ENCODE peak calls at places on chromosome 16, in nine cellular contexts. J is testis, C is mammary epithelial cell, Q is endodermal cell, H is suprapubic skin, D is stomach, T is endothelial cell of umbilical vein, Y is hepatocyte, M is A549. O is an unnamed sample.

GRCh38 chr16:75286996-75287395 is 35.6 kb upstream of the BCAR1 start:
- DNase-seq in H (no peak), T (no peak), J (no peak), Y (no peak), C (no peak), Q (no peak), D (no peak), M (no peak), O (no peak)

GRCh38 chr16:11117576-11118211 is 138.3 kb downstream of the SOCS1 start:
- DNase-seq in J (no peak), D (no peak), C (no peak), M (no peak), T (no peak), Y (no peak), H (no peak), Q (no peak), O (no peak)

GRCh38 chr16:79932564-79932963 is 332.0 kb upstream of the MAF start:
- DNase-seq in Y (peak; percentile 29), M (peak; percentile 50), T (no peak), Q (no peak), H (no peak), J (no peak), D (no peak), C (peak; percentile 58), O (no peak)

GRCh38 chr16:64841482-64841881 is 280.4 kb downstream of the CDH11 start:
- DNase-seq in D (no peak), M (no peak), Q (no peak), C (no peak), Y (no peak), J (no peak), T (no peak), H (no peak), O (no peak)

GRCh38 chr16:490768-491167 is 36.7 kb upstream of the CAPN15 start:
- DNase-seq in Q (no peak), D (no peak), J (no peak), M (no peak), Y (no peak), H (no peak), C (no peak), T (no peak), O (no peak)

GRCh38 chr16:68469728-68470460 is 21.6 kb upstream of the SMPD3 start:
- DNase-seq in T (peak; percentile 70), Y (no peak), Q (no peak), M (no peak), D (no peak), C (no peak), H (no peak), J (no peak), O (no peak)

GRCh38 chr16:81517630-81518438 is 73.2 kb downstream of the CMIP start:
- DNase-seq in Q (no peak), T (peak; percentile 82), H (no peak), Y (no peak), C (no peak), J (no peak), M (no peak), D (no peak), O (no peak)

GRCh38 chr16:14489460-14489859 is 140.6 kb downstream of the PARN start:
- DNase-seq in H (no peak), C (no peak), Q (peak; percentile 76), D (no peak), T (no peak), M (peak; percentile 85), J (no peak), Y (peak; percentile 46), O (no peak)

GRCh38 chr16:1181715-1182671 is 29.1 kb downstream of the CACNA1H start:
- DNase-seq in Q (no peak), J (peak; percentile 62), M (peak; percentile 83), D (peak; percentile 60), T (peak; percentile 59), C (peak; percentile 23), H (no peak), Y (peak; percentile 89), O (peak; percentile 49)

GRCh38 chr16:57106767-57107166 is 14.4 kb downstream of the CPNE2 start:
- DNase-seq in D (no peak), T (peak; percentile 14), Q (no peak), J (no peak), Y (no peak), H (no peak), M (no peak), C (no peak), O (no peak)

GRCh38 chr16:85554791-85555548 is 58.2 kb upstream of the GSE1 start:
- DNase-seq in H (no peak), C (peak; percentile 46), M (peak; percentile 52), Q (no peak), D (peak; percentile 60), J (peak; percentile 69), T (peak; percentile 50), Y (peak; percentile 72), O (peak; percentile 72)

GRCh38 chr16:11497851-11498289 is 88.8 kb downstream of the LITAF start:
- DNase-seq in T (peak; percentile 44), J (peak; percentile 25), H (peak; percentile 69), Y (peak; percentile 66), C (peak; percentile 66), D (no peak), Q (no peak), M (peak; percentile 81), O (no peak)

DNA sequence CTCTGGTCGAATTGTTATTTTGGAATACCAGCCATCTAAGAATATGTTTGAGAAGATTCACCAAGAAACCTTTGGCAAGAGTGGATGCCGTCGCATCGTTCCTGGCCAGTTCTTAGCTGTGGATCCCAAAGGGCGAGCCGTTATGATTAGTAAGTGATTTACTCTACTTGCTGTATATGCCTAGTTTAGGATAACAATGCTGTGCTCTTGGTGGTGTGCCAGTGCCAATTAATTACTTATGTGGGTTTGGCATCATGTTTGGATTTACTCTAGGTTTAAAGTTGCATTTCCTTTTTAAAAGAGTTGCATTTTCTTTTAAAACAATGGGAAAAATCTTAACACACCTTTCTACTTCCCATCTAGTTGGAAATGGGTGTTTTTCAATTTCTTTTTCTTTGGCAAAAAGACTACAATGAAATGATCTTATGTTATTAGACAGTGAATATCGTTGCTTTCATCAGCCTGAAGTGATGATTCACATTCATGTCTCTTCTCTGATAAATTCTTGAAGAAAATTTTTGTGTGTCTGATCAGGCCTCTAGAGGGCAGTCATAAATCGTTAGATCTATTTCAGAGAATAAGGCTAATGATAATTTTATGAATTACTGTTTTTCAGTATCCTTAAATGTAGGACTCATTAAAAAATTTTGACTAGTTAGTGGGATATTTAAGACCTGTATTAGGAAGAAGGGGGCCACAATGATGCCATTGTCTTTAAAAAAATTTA is 5.6 kb downstream of the SF3B3 start:
- DNase-seq in H (no peak), T (peak; percentile 69), Y (peak; percentile 43), M (peak; percentile 57), C (peak; percentile 55), Q (no peak), D (no peak), J (no peak), O (no peak)
- H3K4me1 ChIP-seq in H (peaks cover 44% of the 10 kb centered on the region), T (peaks cover 28% of the 10 kb centered on the region), Y (peaks cover 23% of the 10 kb centered on the region), M (peaks cover 41% of the 10 kb centered on the region), C (peaks cover 32% of the 10 kb centered on the region), Q (no peaks in the 10 kb centered on the region), D (peaks cover 25% of the 10 kb centered on the region), J (peaks cover 2% of the 10 kb centered on the region), O (peaks cover 4% of the 10 kb centered on the region)

DNA sequence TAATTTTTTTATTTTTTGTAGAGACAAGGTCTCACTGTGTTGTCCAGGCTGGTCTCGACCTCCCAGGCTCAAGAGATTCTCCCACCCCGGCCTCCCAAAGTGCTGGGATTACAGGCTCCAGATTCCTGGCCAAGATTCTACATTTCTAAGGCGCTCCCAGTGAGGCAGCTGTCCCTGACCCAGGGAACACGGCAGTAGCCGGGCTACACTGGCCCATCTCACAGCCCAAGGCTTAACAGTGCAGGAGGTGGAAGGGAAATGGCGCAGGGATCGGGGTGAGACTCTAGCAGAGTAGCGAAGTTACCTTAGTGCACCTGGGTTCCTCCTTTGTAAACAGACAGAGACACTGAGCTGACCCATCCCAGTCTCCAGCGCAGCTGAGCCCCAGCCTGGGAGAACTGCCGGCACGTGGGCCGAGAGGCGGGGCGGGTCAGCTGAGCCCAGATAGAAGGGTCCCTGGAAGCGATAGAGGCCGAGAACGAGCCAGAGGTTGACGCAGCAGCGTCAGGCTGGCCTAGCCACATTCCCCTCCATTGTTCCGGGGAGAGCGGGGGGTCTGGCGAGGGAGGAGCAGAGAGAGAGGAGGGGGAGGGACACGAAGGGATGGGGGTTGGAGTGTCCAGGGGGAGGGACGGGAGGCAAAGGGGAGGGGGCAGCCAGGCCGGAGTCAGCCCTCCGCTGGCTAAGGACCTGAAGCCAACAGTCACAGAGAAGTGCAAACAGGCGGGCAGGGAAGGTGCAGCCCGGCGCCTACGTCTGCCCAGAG is 2.5 kb downstream of the CARHSP1 start:
- DNase-seq in J (peak; percentile 84), H (no peak), M (no peak), Y (peak; percentile 77), Q (peak; percentile 97), D (peak; percentile 49), T (no peak), C (no peak), O (peak; percentile 69)
- H3K4me3 ChIP-seq in J (peak overlapping the region; percentile 80), H (peak overlapping the region; percentile 74), M (no peak overlapping the region), Y (peak overlapping the region; percentile 100), Q (peak overlapping the region; percentile 89), D (peak overlapping the region; percentile 61), T (no peak overlapping the region), C (peak overlapping the region; percentile 56), O (peak overlapping the region; percentile 76)

DNA sequence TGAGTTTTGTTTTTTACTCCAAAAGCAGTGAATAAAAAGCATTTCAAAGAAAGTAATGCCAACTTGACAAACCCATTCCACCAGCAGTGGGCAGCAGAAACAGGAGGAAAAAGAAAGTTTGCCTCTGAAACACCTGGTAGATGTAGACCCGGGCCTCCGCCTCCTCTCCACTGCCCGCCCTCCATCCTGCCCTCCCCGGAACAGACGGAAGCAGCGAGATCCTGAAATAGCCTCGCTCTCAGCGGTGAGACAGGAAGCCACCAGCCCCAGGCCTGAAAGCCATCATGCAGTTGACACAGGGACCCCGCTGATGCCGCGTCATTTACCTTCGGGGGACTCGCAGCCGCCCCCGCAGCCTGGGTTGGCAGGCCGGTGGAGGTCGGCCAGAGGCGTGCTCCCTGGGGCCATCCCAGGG is 67.8 kb downstream of the C16orf78 start:
- DNase-seq in T (no peak), C (no peak), Q (peak; percentile 89), J (no peak), H (no peak), D (peak; percentile 47), Y (peak; percentile 39), M (no peak), O (peak; percentile 38)
- TF ChIP-seq CTCF in T (no peak), C (no peak), Q (peak; percentile 66), J (no peak), H (no peak), D (no peak), Y (peak; percentile 36), M (no peak), O (no peak)

DNA sequence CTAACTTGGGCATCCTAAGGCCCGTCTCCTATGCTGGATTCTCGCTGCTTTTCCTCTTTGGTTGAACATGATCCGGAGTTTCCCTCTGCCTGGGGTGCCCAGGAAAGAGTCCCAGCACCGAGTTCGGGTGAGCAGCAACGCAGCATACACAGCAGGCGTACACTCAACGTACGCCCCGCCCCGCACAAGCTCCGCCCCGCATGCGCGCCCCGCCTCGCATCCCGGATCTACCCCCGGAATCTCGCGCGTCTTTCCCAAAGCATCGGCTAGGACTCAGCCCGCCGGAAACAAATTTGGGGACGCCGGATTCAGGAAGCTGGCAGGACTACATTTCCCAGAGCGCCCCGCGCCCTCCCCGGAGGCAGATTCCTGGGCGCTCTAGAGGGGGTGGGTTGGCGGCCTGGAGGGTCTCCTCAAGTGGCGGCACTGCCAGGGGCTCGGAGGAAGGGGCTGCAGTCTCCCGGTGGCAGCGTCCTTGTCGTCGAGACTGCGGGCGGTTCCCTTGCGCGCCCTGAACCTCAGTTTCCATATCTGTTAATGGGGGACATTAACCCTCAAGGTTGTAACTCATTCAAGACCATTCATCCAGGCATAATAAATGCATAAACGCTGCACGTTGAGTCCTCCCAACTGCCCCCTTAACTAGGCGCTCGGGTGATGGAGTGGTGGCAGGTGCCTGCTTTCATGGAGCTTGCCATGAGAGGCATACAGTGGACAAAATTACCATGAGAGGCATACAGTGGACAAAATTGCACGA is 1.8 kb upstream of the ZNF500 start:
- DNase-seq in T (peak; percentile 95), M (peak; percentile 96), Q (peak; percentile 99), C (peak; percentile 95), H (peak; percentile 98), J (peak; percentile 98), Y (peak; percentile 97), D (peak; percentile 99), O (peak; percentile 99)
- H3K4me1 ChIP-seq in T (peaks cover 15% of the 10 kb centered on the region), M (peaks cover 17% of the 10 kb centered on the region), Q (no peaks in the 10 kb centered on the region), C (peaks cover 14% of the 10 kb centered on the region), H (peaks cover 35% of the 10 kb centered on the region), J (peaks cover 19% of the 10 kb centered on the region), Y (no peaks in the 10 kb centered on the region), D (peaks cover 24% of the 10 kb centered on the region), O (peaks cover 15% of the 10 kb centered on the region)